ENCODE peak calls at places on chromosomes 7 and 10, in four cellular contexts. One of them, this sample, is unnamed.

GRCh38 chr7:13639416-13639815 is 350.1 kb downstream of the ETV1 start:
- DNase-seq in heart left ventricle: no peak
- DNase-seq in stomach: no peak
- DNase-seq in ovary: no peak
- DNase-seq in this sample: no peak

GRCh38 chr7:69429817-69430501 is 168.3 kb upstream of the AUTS2 start:
- DNase-seq in heart left ventricle: peak; percentile 62
- DNase-seq in stomach: no peak
- DNase-seq in ovary: peak; percentile 89
- DNase-seq in this sample: peak; percentile 86

GRCh38 chr7:124162667-124163066 is 129.8 kb upstream of the TMEM229A start:
- DNase-seq in heart left ventricle: no peak
- DNase-seq in stomach: no peak
- DNase-seq in ovary: no peak
- DNase-seq in this sample: no peak

GRCh38 chr7:47803029-47803428 is 145.2 kb downstream of the PKD1L1 start:
- DNase-seq in heart left ventricle: no peak
- DNase-seq in stomach: no peak
- DNase-seq in ovary: no peak
- DNase-seq in this sample: no peak

GRCh38 chr7:23206511-23206867 is 24.6 kb downstream of the NUP42 start:
- DNase-seq in heart left ventricle: no peak
- DNase-seq in stomach: no peak
- DNase-seq in ovary: no peak
- DNase-seq in this sample: no peak

GRCh38 chr7:122885583-122886356 is 490 bp downstream of the CADPS2 start:
- DNase-seq in heart left ventricle: peak; percentile 30
- DNase-seq in stomach: peak; percentile 37
- DNase-seq in ovary: peak; percentile 55
- DNase-seq in this sample: peak; percentile 30

GRCh38 chr7:133820584-133820983 is 306.6 kb upstream of the LRGUK start:
- DNase-seq in heart left ventricle: no peak
- DNase-seq in stomach: no peak
- DNase-seq in ovary: no peak
- DNase-seq in this sample: no peak

GRCh38 chr7:93981480-93981874 is 22.7 kb downstream of the BET1 start:
- DNase-seq in heart left ventricle: no peak
- DNase-seq in stomach: no peak
- DNase-seq in ovary: no peak
- DNase-seq in this sample: no peak

GRCh38 chr10:132209130-132209529 is 22.4 kb downstream of the DPYSL4 start:
- DNase-seq in heart left ventricle: no peak
- DNase-seq in stomach: no peak
- DNase-seq in ovary: no peak
- DNase-seq in this sample: no peak

GRCh38 chr10:88234332-88234731 is 348.8 kb downstream of the RNLS start:
- DNase-seq in heart left ventricle: no peak
- DNase-seq in stomach: peak; percentile 33
- DNase-seq in ovary: no peak
- DNase-seq in this sample: no peak

GRCh38 chr10:102914781-102915180 is 3.3 kb upstream of the CNNM2 start:
- DNase-seq in heart left ventricle: no peak
- DNase-seq in stomach: no peak
- DNase-seq in ovary: no peak
- DNase-seq in this sample: no peak

GRCh38 chr7:104296900-104297299 is 31.5 kb upstream of the LHFPL3 start:
- DNase-seq in heart left ventricle: no peak
- DNase-seq in stomach: no peak
- DNase-seq in ovary: no peak
- DNase-seq in this sample: no peak

GRCh38 chr7:17674166-17674955 is 265.9 kb downstream of the SNX13 start:
- DNase-seq in heart left ventricle: no peak
- DNase-seq in stomach: no peak
- DNase-seq in ovary: no peak
- DNase-seq in this sample: no peak

GRCh38 chr10:73850205-73850604 is 24.1 kb downstream of the CAMK2G start:
- DNase-seq in heart left ventricle: no peak
- DNase-seq in stomach: no peak
- DNase-seq in ovary: peak; percentile 49
- DNase-seq in this sample: no peak

GRCh38 chr10:129035052-129035805 is 431.8 kb upstream of the MGMT start:
- DNase-seq in heart left ventricle: no peak
- DNase-seq in stomach: no peak
- DNase-seq in ovary: no peak
- DNase-seq in this sample: peak; percentile 68

GRCh38 chr7:39130740-39131538 is 153.2 kb downstream of the POU6F2 start:
- DNase-seq in heart left ventricle: no peak
- DNase-seq in stomach: no peak
- DNase-seq in ovary: no peak
- DNase-seq in this sample: peak; percentile 53

GRCh38 chr10:3248526-3249255 is 76.1 kb upstream of the PITRM1 start:
- DNase-seq in heart left ventricle: no peak
- DNase-seq in stomach: no peak
- DNase-seq in ovary: no peak
- DNase-seq in this sample: no peak

GRCh38 chr10:46550795-46551700 is 5.4 kb downstream of the GPRIN2 start:
- DNase-seq in heart left ventricle: peak; percentile 6
- DNase-seq in stomach: no peak
- DNase-seq in ovary: peak; percentile 27
- DNase-seq in this sample: no peak

GRCh38 chr10:132338876-132339275 is 6.9 kb downstream of the LRRC27 start:
- DNase-seq in heart left ventricle: no peak
- DNase-seq in stomach: no peak
- DNase-seq in ovary: no peak
- DNase-seq in this sample: peak; percentile 15

GRCh38 chr10:131698232-131698631 is 202.6 kb upstream of the PPP2R2D start:
- DNase-seq in heart left ventricle: no peak
- DNase-seq in stomach: no peak
- DNase-seq in ovary: no peak
- DNase-seq in this sample: no peak

GRCh38 chr7:46352335-46352954 is 431.4 kb upstream of the IGFBP3 start:
- DNase-seq in heart left ventricle: peak; percentile 20
- DNase-seq in stomach: no peak
- DNase-seq in ovary: no peak
- DNase-seq in this sample: no peak

GRCh38 chr10:88342733-88343310 is 240.3 kb downstream of the RNLS start:
- DNase-seq in heart left ventricle: no peak
- DNase-seq in stomach: no peak
- DNase-seq in ovary: no peak
- DNase-seq in this sample: no peak

GRCh38 chr7:38574121-38574520 is 57.1 kb downstream of the AMPH start:
- DNase-seq in heart left ventricle: no peak
- DNase-seq in stomach: no peak
- DNase-seq in ovary: no peak
- DNase-seq in this sample: no peak

GRCh38 chr7:105487559-105488218 is 34.4 kb downstream of the PUS7 start:
- DNase-seq in heart left ventricle: peak; percentile 11
- DNase-seq in stomach: no peak
- DNase-seq in ovary: no peak
- DNase-seq in this sample: no peak

GRCh38 chr7:27187702-27188665 is 3.0 kb upstream of the HOXA11 start:
- DNase-seq in heart left ventricle: no peak
- DNase-seq in stomach: peak; percentile 20
- DNase-seq in ovary: peak; percentile 22
- DNase-seq in this sample: peak; percentile 58

GRCh38 chr10:17394854-17395253 is 59.5 kb downstream of the ST8SIA6 start:
- DNase-seq in heart left ventricle: no peak
- DNase-seq in stomach: no peak
- DNase-seq in ovary: no peak
- DNase-seq in this sample: no peak

GRCh38 chr7:70533614-70534013 is 598.3 kb upstream of the GALNT17 start:
- DNase-seq in heart left ventricle: no peak
- DNase-seq in stomach: no peak
- DNase-seq in ovary: no peak
- DNase-seq in this sample: no peak

GRCh38 chr10:77505431-77506334 is 131.9 kb downstream of the KCNMA1 start:
- DNase-seq in heart left ventricle: no peak
- DNase-seq in stomach: no peak
- DNase-seq in ovary: no peak
- DNase-seq in this sample: no peak

DNA sequence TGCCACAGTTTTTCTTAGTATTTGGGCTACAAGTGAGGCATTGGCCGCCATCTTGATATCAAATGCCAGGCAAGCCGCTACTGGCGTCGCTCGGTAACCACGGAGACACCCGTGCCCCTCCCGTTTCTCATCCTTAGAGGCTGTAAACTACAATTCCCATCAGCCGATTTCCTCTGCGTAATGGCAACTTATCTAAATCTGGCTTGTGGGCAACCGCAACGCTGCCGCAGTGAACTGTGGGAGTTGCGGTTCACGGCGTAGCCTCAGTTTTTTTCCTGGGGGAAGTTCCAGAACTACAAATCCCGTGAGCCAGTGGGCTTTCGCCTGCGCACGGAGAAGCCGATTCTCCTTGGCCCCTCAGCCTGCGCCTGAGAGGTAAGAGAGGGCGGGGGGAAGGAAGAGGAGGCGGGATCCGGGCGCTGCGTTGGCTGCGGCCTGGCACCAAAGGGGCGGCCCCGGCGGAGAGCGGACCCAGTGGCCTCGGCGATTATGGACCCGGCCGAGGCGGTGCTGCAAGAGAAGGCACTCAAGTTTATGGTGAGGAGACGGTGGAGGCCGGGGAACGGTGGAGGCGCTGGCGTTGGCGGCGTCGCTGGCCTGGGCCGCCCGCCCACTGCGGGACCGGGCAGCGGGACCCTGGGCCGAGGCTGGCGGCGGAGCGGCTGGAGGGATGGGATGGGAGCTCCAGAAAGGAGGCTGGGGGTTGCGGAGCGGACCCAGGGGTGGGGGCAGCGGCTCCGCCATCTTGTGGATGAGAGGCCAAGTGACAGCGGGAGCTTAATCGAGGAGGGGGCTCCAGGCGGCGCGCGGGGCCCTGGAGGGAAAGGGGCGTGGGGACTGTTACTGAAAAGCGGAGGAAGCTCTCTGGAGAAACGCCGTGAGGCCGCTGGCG is at the start of gene BTRC:
- DNase-seq in heart left ventricle: peak; percentile 97
- DNase-seq in stomach: peak; percentile 97
- DNase-seq in ovary: peak; percentile 94
- DNase-seq in this sample: peak; percentile 96
- TF ChIP-seq POLR2A in heart left ventricle: no peak
- TF ChIP-seq POLR2A in stomach: no peak
- TF ChIP-seq POLR2A in ovary: peak; percentile 64
- TF ChIP-seq POLR2A in this sample: peak; percentile 78

DNA sequence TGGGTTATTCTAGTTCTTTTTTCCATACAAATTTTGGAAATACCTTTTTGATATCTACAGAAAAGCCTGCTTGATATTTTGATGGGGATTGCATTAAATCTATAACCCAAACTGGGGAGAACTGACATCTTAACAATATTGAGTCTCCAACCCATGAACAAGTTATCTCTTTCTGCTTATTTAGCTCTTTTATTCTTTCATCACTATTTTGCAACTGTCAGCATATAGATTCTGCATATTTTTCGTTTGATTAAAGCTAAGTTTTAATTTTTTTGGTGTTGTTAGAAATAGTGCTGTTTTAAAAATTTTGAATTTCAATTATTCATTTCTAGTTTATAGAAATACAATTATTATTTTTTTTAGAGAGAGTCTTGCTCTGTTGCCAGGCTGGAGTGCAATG is 97.9 kb downstream of the EMX2 start:
- DNase-seq in heart left ventricle: no peak
- DNase-seq in stomach: no peak
- DNase-seq in ovary: no peak
- DNase-seq in this sample: no peak
- H3K4me3 ChIP-seq in heart left ventricle: no peak overlapping the region
- H3K4me3 ChIP-seq in stomach: no peak overlapping the region
- H3K4me3 ChIP-seq in ovary: no peak overlapping the region
- H3K4me3 ChIP-seq in this sample: no peak overlapping the region

DNA sequence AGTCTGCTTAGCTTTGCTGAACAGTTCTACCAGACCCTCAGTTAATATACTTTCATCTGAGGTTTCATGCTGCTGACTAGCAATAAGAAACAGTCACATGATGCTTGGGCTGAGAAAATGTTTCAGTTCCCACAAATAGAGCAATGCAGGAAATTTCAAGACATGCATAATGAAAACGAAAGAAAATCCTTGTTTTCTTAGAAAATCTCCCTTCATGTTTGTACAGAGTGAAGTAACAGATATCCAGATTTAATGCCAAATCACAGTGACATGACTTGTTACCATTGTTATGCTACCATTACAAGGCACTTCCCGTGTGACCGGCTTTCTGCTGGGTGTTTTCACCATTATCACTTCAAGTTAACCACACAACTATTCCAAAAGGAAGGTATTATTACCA is 121.7 kb downstream of the DOCK4 start:
- DNase-seq in heart left ventricle: no peak
- DNase-seq in stomach: peak; percentile 31
- DNase-seq in ovary: no peak
- DNase-seq in this sample: no peak
- H3K27ac ChIP-seq in heart left ventricle: peak overlapping the region; percentile 52
- H3K27ac ChIP-seq in stomach: peak overlapping the region; percentile 72
- H3K27ac ChIP-seq in ovary: no peak overlapping the region
- H3K27ac ChIP-seq in this sample: peak overlapping the region; percentile 71

GRCh38 chr10:24951201-24952145 is 933 bp downstream of the PRTFDC1 start:
- DNase-seq in heart left ventricle: peak; percentile 25
- DNase-seq in stomach: peak; percentile 34
- DNase-seq in ovary: peak; percentile 59
- DNase-seq in this sample: peak; percentile 26

GRCh38 chr10:24950439-24950838 is 2.0 kb downstream of the PRTFDC1 start:
- DNase-seq in heart left ventricle: no peak
- DNase-seq in stomach: no peak
- DNase-seq in ovary: no peak
- DNase-seq in this sample: no peak

GRCh38 chr10:24953350-24954074 is 1.1 kb upstream of the PRTFDC1 start:
- DNase-seq in heart left ventricle: no peak
- DNase-seq in stomach: no peak
- DNase-seq in ovary: no peak
- DNase-seq in this sample: no peak

GRCh38 chr10:24952146-24952700 is at the start of gene PRTFDC1:
- DNase-seq in heart left ventricle: peak; percentile 54
- DNase-seq in stomach: peak; percentile 49
- DNase-seq in ovary: peak; percentile 78
- DNase-seq in this sample: peak; percentile 23

GRCh38 chr10:24952701-24953349 is 419 bp upstream of the PRTFDC1 start:
- DNase-seq in heart left ventricle: peak; percentile 52
- DNase-seq in stomach: peak; percentile 45
- DNase-seq in ovary: peak; percentile 67
- DNase-seq in this sample: peak; percentile 26
- TF ChIP-seq POLR2A in heart left ventricle: no peak
- TF ChIP-seq POLR2A in stomach: no peak
- TF ChIP-seq POLR2A in ovary: peak; percentile 21
- TF ChIP-seq POLR2A in this sample: no peak

This sample was measured in upper lobe of left lung.